ENCODE peak calls at places on chromosome 22, in five cellular contexts. One of them, this sample, is unnamed.

GRCh38 chr22:38184788-38185187 is 3.2 kb upstream of the PLA2G6 start:
- DNase-seq in heart left ventricle: no peak
- DNase-seq in coronary artery: no peak
- DNase-seq in HFFc6: no peak
- DNase-seq in GM12865: no peak
- DNase-seq in this sample: no peak

GRCh38 chr22:24894998-24895397 is 51.5 kb downstream of the LHFPL7 start:
- DNase-seq in heart left ventricle: peak; percentile 80
- DNase-seq in coronary artery: peak; percentile 80
- DNase-seq in HFFc6: no peak
- DNase-seq in GM12865: peak; percentile 3
- DNase-seq in this sample: no peak

GRCh38 chr22:17634696-17635095 is 3.9 kb upstream of the BCL2L13 start:
- DNase-seq in heart left ventricle: no peak
- DNase-seq in coronary artery: no peak
- DNase-seq in HFFc6: no peak
- DNase-seq in GM12865: no peak
- DNase-seq in this sample: no peak

GRCh38 chr22:18083406-18083805 is 5.6 kb downstream of the PEX26 start:
- DNase-seq in heart left ventricle: no peak
- DNase-seq in coronary artery: no peak
- DNase-seq in HFFc6: no peak
- DNase-seq in GM12865: no peak
- DNase-seq in this sample: no peak

GRCh38 chr22:43110927-43111623 is 525 bp downstream of the BIK start:
- DNase-seq in heart left ventricle: no peak
- DNase-seq in coronary artery: no peak
- DNase-seq in HFFc6: no peak
- DNase-seq in GM12865: peak; percentile 74
- DNase-seq in this sample: no peak

GRCh38 chr22:43236401-43237166 is 49.6 kb upstream of the TTLL12 start:
- DNase-seq in heart left ventricle: peak; percentile 78
- DNase-seq in coronary artery: no peak
- DNase-seq in HFFc6: no peak
- DNase-seq in GM12865: no peak
- DNase-seq in this sample: no peak

GRCh38 chr22:21455334-21456089 is 11.7 kb upstream of the TMEM191C start:
- DNase-seq in heart left ventricle: no peak
- DNase-seq in coronary artery: no peak
- DNase-seq in HFFc6: no peak
- DNase-seq in GM12865: no peak
- DNase-seq in this sample: no peak

GRCh38 chr22:42880815-42881214 is 23.7 kb upstream of the ARFGAP3 start:
- DNase-seq in heart left ventricle: no peak
- DNase-seq in coronary artery: no peak
- DNase-seq in HFFc6: no peak
- DNase-seq in GM12865: no peak
- DNase-seq in this sample: no peak

GRCh38 chr22:44995715-44996114 is 14.1 kb downstream of the PHF21B start:
- DNase-seq in heart left ventricle: no peak
- DNase-seq in coronary artery: no peak
- DNase-seq in HFFc6: no peak
- DNase-seq in GM12865: no peak
- DNase-seq in this sample: no peak

GRCh38 chr22:35784633-35785032 is 67.0 kb downstream of the APOL5 start:
- DNase-seq in heart left ventricle: no peak
- DNase-seq in coronary artery: no peak
- DNase-seq in HFFc6: no peak
- DNase-seq in GM12865: no peak
- DNase-seq in this sample: no peak

GRCh38 chr22:41834005-41834975 is 1.4 kb downstream of the SREBF2 start:
- DNase-seq in heart left ventricle: no peak
- DNase-seq in coronary artery: no peak
- DNase-seq in HFFc6: no peak
- DNase-seq in GM12865: peak; percentile 33
- DNase-seq in this sample: no peak

GRCh38 chr22:46578824-46579561 is 41.2 kb upstream of the GRAMD4 start:
- DNase-seq in heart left ventricle: peak; percentile 77
- DNase-seq in coronary artery: no peak
- DNase-seq in HFFc6: no peak
- DNase-seq in GM12865: no peak
- DNase-seq in this sample: no peak

GRCh38 chr22:46830001-46830715 is 67.7 kb downstream of the TBC1D22A start:
- DNase-seq in heart left ventricle: peak; percentile 38
- DNase-seq in coronary artery: peak; percentile 68
- DNase-seq in HFFc6: peak; percentile 68
- DNase-seq in GM12865: no peak
- DNase-seq in this sample: no peak

GRCh38 chr22:47067331-47067890 is 305.0 kb downstream of the TBC1D22A start:
- DNase-seq in heart left ventricle: no peak
- DNase-seq in coronary artery: no peak
- DNase-seq in HFFc6: no peak
- DNase-seq in GM12865: no peak
- DNase-seq in this sample: no peak

GRCh38 chr22:36116127-36116526 is 44.4 kb downstream of the APOL3 start:
- DNase-seq in heart left ventricle: no peak
- DNase-seq in coronary artery: no peak
- DNase-seq in HFFc6: no peak
- DNase-seq in GM12865: no peak
- DNase-seq in this sample: no peak

GRCh38 chr22:19807914-19808872 is 46.5 kb downstream of the GNB1L start:
- DNase-seq in heart left ventricle: no peak
- DNase-seq in coronary artery: no peak
- DNase-seq in HFFc6: no peak
- DNase-seq in GM12865: no peak
- DNase-seq in this sample: no peak

GRCh38 chr22:40805239-40805638 is 13.9 kb downstream of the SLC25A17 start:
- DNase-seq in heart left ventricle: no peak
- DNase-seq in coronary artery: no peak
- DNase-seq in HFFc6: no peak
- DNase-seq in GM12865: no peak
- DNase-seq in this sample: no peak

GRCh38 chr22:45577746-45578523 is 75.3 kb downstream of the FBLN1 start:
- DNase-seq in heart left ventricle: peak; percentile 72
- DNase-seq in coronary artery: no peak
- DNase-seq in HFFc6: peak; percentile 69
- DNase-seq in GM12865: peak; percentile 80
- DNase-seq in this sample: peak; percentile 93

GRCh38 chr22:43039800-43040199 is 24.9 kb upstream of the PACSIN2 start:
- DNase-seq in heart left ventricle: no peak
- DNase-seq in coronary artery: no peak
- DNase-seq in HFFc6: no peak
- DNase-seq in GM12865: no peak
- DNase-seq in this sample: no peak

GRCh38 chr22:43179911-43180195 is 7.1 kb downstream of the TTLL12 start:
- DNase-seq in heart left ventricle: no peak
- DNase-seq in coronary artery: no peak
- DNase-seq in HFFc6: no peak
- DNase-seq in GM12865: no peak
- DNase-seq in this sample: no peak

GRCh38 chr22:47345025-47345424 is 582.6 kb downstream of the TBC1D22A start:
- DNase-seq in heart left ventricle: no peak
- DNase-seq in coronary artery: peak; percentile 52
- DNase-seq in HFFc6: no peak
- DNase-seq in GM12865: no peak
- DNase-seq in this sample: no peak

GRCh38 chr22:19035474-19036228 is 86.6 kb downstream of the DGCR2 start:
- DNase-seq in heart left ventricle: no peak
- DNase-seq in coronary artery: no peak
- DNase-seq in HFFc6: no peak
- DNase-seq in GM12865: peak; percentile 11
- DNase-seq in this sample: no peak

GRCh38 chr22:38927033-38927789 is 30.2 kb upstream of the APOBEC3A start:
- DNase-seq in heart left ventricle: peak; percentile 67
- DNase-seq in coronary artery: no peak
- DNase-seq in HFFc6: peak; percentile 54
- DNase-seq in GM12865: peak; percentile 77
- DNase-seq in this sample: peak; percentile 74

GRCh38 chr22:25960375-25960774 is 208.9 kb upstream of the SEZ6L start:
- DNase-seq in heart left ventricle: no peak
- DNase-seq in coronary artery: no peak
- DNase-seq in HFFc6: no peak
- DNase-seq in GM12865: peak; percentile 12
- DNase-seq in this sample: no peak

GRCh38 chr22:20567371-20567847 is 60.0 kb downstream of the MED15 start:
- DNase-seq in heart left ventricle: no peak
- DNase-seq in coronary artery: no peak
- DNase-seq in HFFc6: peak; percentile 90
- DNase-seq in GM12865: no peak
- DNase-seq in this sample: no peak

GRCh38 chr22:47187558-47187957 is 425.1 kb downstream of the TBC1D22A start:
- DNase-seq in heart left ventricle: no peak
- DNase-seq in coronary artery: peak; percentile 45
- DNase-seq in HFFc6: no peak
- DNase-seq in GM12865: no peak
- DNase-seq in this sample: no peak

GRCh38 chr22:26170795-26171194 is 1.5 kb downstream of the SEZ6L start:
- DNase-seq in heart left ventricle: peak; percentile 18
- DNase-seq in coronary artery: no peak
- DNase-seq in HFFc6: no peak
- DNase-seq in GM12865: no peak
- DNase-seq in this sample: peak; percentile 51

DNA sequence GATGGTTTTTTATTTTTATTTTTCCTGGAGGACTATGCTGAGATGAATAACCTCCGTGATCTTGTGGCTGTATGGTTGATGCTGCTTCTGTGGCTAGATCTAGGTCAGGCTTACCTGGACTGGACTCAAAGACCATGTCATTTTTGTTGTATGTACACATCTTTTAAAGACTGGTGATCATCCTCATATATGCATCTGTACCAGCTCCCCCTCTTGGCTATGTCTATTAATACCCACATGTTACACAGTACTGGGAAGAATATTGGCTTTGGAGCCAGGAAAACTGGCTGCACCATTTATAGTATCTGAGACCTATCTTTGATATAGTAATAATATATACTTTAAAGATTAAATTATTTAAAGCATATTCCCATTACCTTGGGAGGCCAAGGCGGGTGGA is 18.4 kb upstream of the PITPNB start:
- DNase-seq in heart left ventricle: no peak
- DNase-seq in coronary artery: no peak
- DNase-seq in HFFc6: peak; percentile 8
- DNase-seq in GM12865: no peak
- DNase-seq in this sample: no peak
- TF ChIP-seq CTCF in heart left ventricle: no peak
- TF ChIP-seq CTCF in coronary artery: no peak
- TF ChIP-seq CTCF in HFFc6: peak; percentile 48
- TF ChIP-seq CTCF in GM12865: no peak
- TF ChIP-seq CTCF in this sample: no peak

DNA sequence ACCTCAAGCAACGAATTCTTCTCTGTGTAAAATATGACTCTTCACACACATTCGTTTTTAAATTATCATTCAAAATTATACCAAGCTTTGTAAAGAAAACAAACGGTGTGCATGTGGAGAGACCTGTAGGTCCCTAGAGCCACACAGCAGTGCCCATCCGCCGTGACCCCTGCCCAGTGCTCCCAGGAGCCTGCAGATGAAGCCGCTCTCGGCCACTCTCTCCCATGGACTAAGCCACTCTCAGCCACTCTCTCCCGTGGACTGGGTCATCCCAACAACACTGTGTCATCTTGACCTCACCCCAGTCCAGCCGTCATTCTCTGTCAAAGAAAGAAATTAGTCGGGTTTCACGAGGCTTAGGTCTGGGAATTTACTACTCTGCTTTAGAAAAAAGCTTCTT is 391.6 kb downstream of the BRD1 start:
- DNase-seq in heart left ventricle: no peak
- DNase-seq in coronary artery: no peak
- DNase-seq in HFFc6: no peak
- DNase-seq in GM12865: no peak
- DNase-seq in this sample: no peak
- TF ChIP-seq CTCF in heart left ventricle: no peak
- TF ChIP-seq CTCF in coronary artery: no peak
- TF ChIP-seq CTCF in HFFc6: no peak
- TF ChIP-seq CTCF in GM12865: no peak
- TF ChIP-seq CTCF in this sample: no peak

GRCh38 chr22:32416556-32417085 is 4.6 kb upstream of the RTCB start:
- DNase-seq in heart left ventricle: no peak
- DNase-seq in coronary artery: no peak
- DNase-seq in HFFc6: no peak
- DNase-seq in GM12865: peak; percentile 27
- DNase-seq in this sample: no peak

GRCh38 chr22:32411388-32411787 is 659 bp downstream of the RTCB start:
- DNase-seq in heart left ventricle: no peak
- DNase-seq in coronary artery: no peak
- DNase-seq in HFFc6: peak; percentile 15
- DNase-seq in GM12865: peak; percentile 15
- DNase-seq in this sample: no peak

GRCh38 chr22:32410459-32410858 is 1.6 kb downstream of the RTCB start:
- DNase-seq in heart left ventricle: no peak
- DNase-seq in coronary artery: no peak
- DNase-seq in HFFc6: no peak
- DNase-seq in GM12865: no peak
- DNase-seq in this sample: no peak

GRCh38 chr22:32411829-32412592 is at the start of gene RTCB:
- DNase-seq in heart left ventricle: peak; percentile 94
- DNase-seq in coronary artery: peak; percentile 88
- DNase-seq in HFFc6: peak; percentile 93
- DNase-seq in GM12865: peak; percentile 96
- DNase-seq in this sample: peak; percentile 85

GRCh38 chr22:32413715-32414114 is 1.7 kb upstream of the RTCB start:
- DNase-seq in heart left ventricle: no peak
- DNase-seq in coronary artery: no peak
- DNase-seq in HFFc6: peak; percentile 33
- DNase-seq in GM12865: peak; percentile 43
- DNase-seq in this sample: no peak
- TF ChIP-seq CTCF in heart left ventricle: no peak
- TF ChIP-seq CTCF in coronary artery: no peak
- TF ChIP-seq CTCF in HFFc6: peak; percentile 77
- TF ChIP-seq CTCF in GM12865: peak; percentile 28
- TF ChIP-seq CTCF in this sample: peak; percentile 23

GRCh38 chr22:22513619-22514018 is 5.1 kb upstream of the ZNF280B start:
- DNase-seq in heart left ventricle: no peak
- DNase-seq in coronary artery: no peak
- DNase-seq in HFFc6: no peak
- DNase-seq in GM12865: no peak
- DNase-seq in this sample: no peak

GRCh38 chr22:22506736-22507135 is 1.8 kb downstream of the ZNF280B start:
- DNase-seq in heart left ventricle: no peak
- DNase-seq in coronary artery: no peak
- DNase-seq in HFFc6: no peak
- DNase-seq in GM12865: no peak
- DNase-seq in this sample: no peak

GRCh38 chr22:22507743-22508273 is 734 bp downstream of the ZNF280B start:
- DNase-seq in heart left ventricle: no peak
- DNase-seq in coronary artery: no peak
- DNase-seq in HFFc6: no peak
- DNase-seq in GM12865: no peak
- DNase-seq in this sample: no peak

GRCh38 chr22:22508274-22509176 is at the start of gene ZNF280B:
- DNase-seq in heart left ventricle: peak; percentile 36
- DNase-seq in coronary artery: no peak
- DNase-seq in HFFc6: peak; percentile 18
- DNase-seq in GM12865: peak; percentile 89
- DNase-seq in this sample: peak; percentile 57
- TF ChIP-seq CTCF in heart left ventricle: peak; percentile 34
- TF ChIP-seq CTCF in coronary artery: no peak
- TF ChIP-seq CTCF in HFFc6: peak; percentile 58
- TF ChIP-seq CTCF in GM12865: peak; percentile 70
- TF ChIP-seq CTCF in this sample: peak; percentile 67